ENCODE peak calls at places on chromosomes 11 and 22, in nine cellular contexts. One of them, this sample, is unnamed.

GRCh38 chr22:19576460-19577421 is 52.5 kb upstream of the CLDN5 start:
- DNase-seq in mesendoderm: peak; percentile 30
- DNase-seq in GM23338: peak; percentile 33
- DNase-seq in thoracic aorta: no peak
- DNase-seq in kidney: no peak
- DNase-seq in CD8-positive, alpha-beta memory T cell: no peak
- DNase-seq in IMR-90: peak; percentile 69
- DNase-seq in fibroblast of lung: peak; percentile 68
- DNase-seq in left lung: no peak
- DNase-seq in this sample: no peak

GRCh38 chr22:22949953-22950352 is 62.3 kb downstream of the IGLL5 start:
- DNase-seq in GM23338: no peak
- DNase-seq in kidney: no peak
- DNase-seq in IMR-90: no peak
- DNase-seq in CD8-positive, alpha-beta memory T cell: no peak
- DNase-seq in left lung: no peak
- DNase-seq in thoracic aorta: no peak
- DNase-seq in fibroblast of lung: no peak
- DNase-seq in mesendoderm: no peak
- DNase-seq in this sample: no peak

GRCh38 chr11:75338516-75339218 is 12.8 kb downstream of the ARRB1 start:
- DNase-seq in GM23338: no peak
- DNase-seq in fibroblast of lung: peak; percentile 59
- DNase-seq in mesendoderm: no peak
- DNase-seq in left lung: no peak
- DNase-seq in CD8-positive, alpha-beta memory T cell: no peak
- DNase-seq in IMR-90: peak; percentile 65
- DNase-seq in thoracic aorta: no peak
- DNase-seq in kidney: no peak
- DNase-seq in this sample: no peak

GRCh38 chr11:16000065-16000464 is 356.3 kb downstream of the SOX6 start:
- DNase-seq in fibroblast of lung: peak; percentile 93
- DNase-seq in CD8-positive, alpha-beta memory T cell: no peak
- DNase-seq in thoracic aorta: no peak
- DNase-seq in left lung: no peak
- DNase-seq in GM23338: no peak
- DNase-seq in kidney: no peak
- DNase-seq in mesendoderm: no peak
- DNase-seq in IMR-90: peak; percentile 86
- DNase-seq in this sample: no peak

GRCh38 chr11:118156531-118157185 is 4.0 kb upstream of the SCN4B start:
- DNase-seq in GM23338: peak; percentile 74
- DNase-seq in thoracic aorta: no peak
- DNase-seq in kidney: no peak
- DNase-seq in fibroblast of lung: no peak
- DNase-seq in left lung: no peak
- DNase-seq in IMR-90: no peak
- DNase-seq in CD8-positive, alpha-beta memory T cell: peak; percentile 12
- DNase-seq in mesendoderm: no peak
- DNase-seq in this sample: no peak

GRCh38 chr11:19728436-19728835 is 15.8 kb downstream of the NAV2 start:
- DNase-seq in kidney: no peak
- DNase-seq in GM23338: no peak
- DNase-seq in mesendoderm: peak; percentile 33
- DNase-seq in fibroblast of lung: peak; percentile 49
- DNase-seq in CD8-positive, alpha-beta memory T cell: no peak
- DNase-seq in IMR-90: peak; percentile 80
- DNase-seq in left lung: no peak
- DNase-seq in thoracic aorta: no peak
- DNase-seq in this sample: no peak

GRCh38 chr11:111765320-111765983 is 737 bp downstream of the PPP2R1B start:
- DNase-seq in kidney: no peak
- DNase-seq in CD8-positive, alpha-beta memory T cell: no peak
- DNase-seq in thoracic aorta: no peak
- DNase-seq in mesendoderm: no peak
- DNase-seq in GM23338: peak; percentile 64
- DNase-seq in left lung: no peak
- DNase-seq in IMR-90: no peak
- DNase-seq in fibroblast of lung: peak; percentile 4
- DNase-seq in this sample: no peak

GRCh38 chr22:43956805-43957463 is 1.7 kb downstream of the SAMM50 start:
- DNase-seq in fibroblast of lung: no peak
- DNase-seq in IMR-90: no peak
- DNase-seq in kidney: no peak
- DNase-seq in CD8-positive, alpha-beta memory T cell: no peak
- DNase-seq in thoracic aorta: no peak
- DNase-seq in mesendoderm: peak; percentile 5
- DNase-seq in left lung: no peak
- DNase-seq in GM23338: peak; percentile 25
- DNase-seq in this sample: no peak

GRCh38 chr11:125069008-125069407 is 5.9 kb downstream of the SLC37A2 start:
- DNase-seq in mesendoderm: no peak
- DNase-seq in left lung: no peak
- DNase-seq in fibroblast of lung: peak; percentile 41
- DNase-seq in IMR-90: peak; percentile 22
- DNase-seq in thoracic aorta: no peak
- DNase-seq in GM23338: no peak
- DNase-seq in kidney: no peak
- DNase-seq in CD8-positive, alpha-beta memory T cell: no peak
- DNase-seq in this sample: no peak

GRCh38 chr11:32310218-32310601 is 125.1 kb downstream of the WT1 start:
- DNase-seq in thoracic aorta: no peak
- DNase-seq in CD8-positive, alpha-beta memory T cell: no peak
- DNase-seq in fibroblast of lung: peak; percentile 11
- DNase-seq in mesendoderm: no peak
- DNase-seq in kidney: no peak
- DNase-seq in GM23338: no peak
- DNase-seq in IMR-90: no peak
- DNase-seq in left lung: peak; percentile 65
- DNase-seq in this sample: no peak

GRCh38 chr11:7533199-7534029 is 19.6 kb downstream of the PPFIBP2 start:
- DNase-seq in kidney: no peak
- DNase-seq in CD8-positive, alpha-beta memory T cell: no peak
- DNase-seq in IMR-90: no peak
- DNase-seq in left lung: no peak
- DNase-seq in thoracic aorta: no peak
- DNase-seq in fibroblast of lung: no peak
- DNase-seq in GM23338: no peak
- DNase-seq in mesendoderm: no peak
- DNase-seq in this sample: no peak

GRCh38 chr11:45141171-45141570 is 5.3 kb upstream of the PRDM11 start:
- DNase-seq in left lung: no peak
- DNase-seq in IMR-90: no peak
- DNase-seq in mesendoderm: no peak
- DNase-seq in kidney: no peak
- DNase-seq in GM23338: no peak
- DNase-seq in CD8-positive, alpha-beta memory T cell: no peak
- DNase-seq in thoracic aorta: no peak
- DNase-seq in fibroblast of lung: no peak
- DNase-seq in this sample: peak; percentile 11

GRCh38 chr11:130888790-130889189 is 27.5 kb downstream of the SNX19 start:
- DNase-seq in IMR-90: no peak
- DNase-seq in left lung: no peak
- DNase-seq in kidney: no peak
- DNase-seq in mesendoderm: no peak
- DNase-seq in thoracic aorta: no peak
- DNase-seq in GM23338: no peak
- DNase-seq in fibroblast of lung: no peak
- DNase-seq in CD8-positive, alpha-beta memory T cell: no peak
- DNase-seq in this sample: no peak

GRCh38 chr11:66100272-66101037 is 30.4 kb downstream of the PACS1 start:
- DNase-seq in left lung: peak; percentile 83
- DNase-seq in GM23338: peak; percentile 10
- DNase-seq in CD8-positive, alpha-beta memory T cell: peak; percentile 51
- DNase-seq in kidney: peak; percentile 92
- DNase-seq in IMR-90: no peak
- DNase-seq in mesendoderm: no peak
- DNase-seq in fibroblast of lung: peak; percentile 50
- DNase-seq in thoracic aorta: no peak
- DNase-seq in this sample: peak; percentile 60

GRCh38 chr11:47566166-47566546 is 757 bp downstream of the PTPMT1 start:
- DNase-seq in IMR-90: no peak
- DNase-seq in left lung: no peak
- DNase-seq in fibroblast of lung: no peak
- DNase-seq in CD8-positive, alpha-beta memory T cell: no peak
- DNase-seq in mesendoderm: no peak
- DNase-seq in kidney: no peak
- DNase-seq in GM23338: no peak
- DNase-seq in thoracic aorta: no peak
- DNase-seq in this sample: no peak

GRCh38 chr22:20408891-20409290 is 14.9 kb downstream of the ZNF74 start:
- DNase-seq in thoracic aorta: no peak
- DNase-seq in kidney: no peak
- DNase-seq in IMR-90: no peak
- DNase-seq in fibroblast of lung: no peak
- DNase-seq in GM23338: no peak
- DNase-seq in left lung: no peak
- DNase-seq in mesendoderm: no peak
- DNase-seq in CD8-positive, alpha-beta memory T cell: no peak
- DNase-seq in this sample: no peak

GRCh38 chr11:64829536-64830251 is 14.8 kb downstream of the CDC42BPG start:
- DNase-seq in kidney: no peak
- DNase-seq in left lung: no peak
- DNase-seq in CD8-positive, alpha-beta memory T cell: no peak
- DNase-seq in thoracic aorta: no peak
- DNase-seq in fibroblast of lung: no peak
- DNase-seq in IMR-90: no peak
- DNase-seq in mesendoderm: no peak
- DNase-seq in GM23338: no peak
- DNase-seq in this sample: no peak

GRCh38 chr11:19697721-19698121 is 14.9 kb upstream of the NAV2 start:
- DNase-seq in thoracic aorta: no peak
- DNase-seq in CD8-positive, alpha-beta memory T cell: no peak
- DNase-seq in left lung: no peak
- DNase-seq in kidney: no peak
- DNase-seq in mesendoderm: no peak
- DNase-seq in fibroblast of lung: no peak
- DNase-seq in GM23338: peak; percentile 60
- DNase-seq in IMR-90: no peak
- DNase-seq in this sample: no peak

GRCh38 chr11:64053699-64054098 is 18.0 kb downstream of the FLRT1 start:
- DNase-seq in mesendoderm: peak; percentile 94
- DNase-seq in IMR-90: peak; percentile 2
- DNase-seq in fibroblast of lung: no peak
- DNase-seq in GM23338: peak; percentile 82
- DNase-seq in thoracic aorta: no peak
- DNase-seq in left lung: no peak
- DNase-seq in kidney: no peak
- DNase-seq in CD8-positive, alpha-beta memory T cell: no peak
- DNase-seq in this sample: no peak

GRCh38 chr11:128318856-128319474 is 268.4 kb downstream of the ETS1 start:
- DNase-seq in CD8-positive, alpha-beta memory T cell: peak; percentile 52
- DNase-seq in mesendoderm: peak; percentile 44
- DNase-seq in thoracic aorta: no peak
- DNase-seq in left lung: no peak
- DNase-seq in GM23338: no peak
- DNase-seq in fibroblast of lung: peak; percentile 49
- DNase-seq in kidney: no peak
- DNase-seq in IMR-90: peak; percentile 44
- DNase-seq in this sample: no peak

GRCh38 chr11:114085965-114086364 is 26.5 kb downstream of the ZBTB16 start:
- DNase-seq in IMR-90: no peak
- DNase-seq in thoracic aorta: no peak
- DNase-seq in GM23338: no peak
- DNase-seq in mesendoderm: no peak
- DNase-seq in kidney: no peak
- DNase-seq in CD8-positive, alpha-beta memory T cell: no peak
- DNase-seq in fibroblast of lung: no peak
- DNase-seq in left lung: no peak
- DNase-seq in this sample: peak; percentile 63
- H3K4me1 ChIP-seq in IMR-90: no peaks in the 10 kb centered on the region
- H3K4me1 ChIP-seq in thoracic aorta: peaks cover 100% of the 10 kb centered on the region
- H3K4me1 ChIP-seq in GM23338: no peaks in the 10 kb centered on the region
- H3K4me1 ChIP-seq in mesendoderm: no peaks in the 10 kb centered on the region
- H3K4me1 ChIP-seq in kidney: peaks cover 19% of the 10 kb centered on the region
- H3K4me1 ChIP-seq in CD8-positive, alpha-beta memory T cell: peaks cover 11% of the 10 kb centered on the region
- H3K4me1 ChIP-seq in fibroblast of lung: no peaks in the 10 kb centered on the region
- H3K4me1 ChIP-seq in left lung: peaks cover 96% of the 10 kb centered on the region
- H3K4me1 ChIP-seq in this sample: peaks cover 7% of the 10 kb centered on the region

DNA sequence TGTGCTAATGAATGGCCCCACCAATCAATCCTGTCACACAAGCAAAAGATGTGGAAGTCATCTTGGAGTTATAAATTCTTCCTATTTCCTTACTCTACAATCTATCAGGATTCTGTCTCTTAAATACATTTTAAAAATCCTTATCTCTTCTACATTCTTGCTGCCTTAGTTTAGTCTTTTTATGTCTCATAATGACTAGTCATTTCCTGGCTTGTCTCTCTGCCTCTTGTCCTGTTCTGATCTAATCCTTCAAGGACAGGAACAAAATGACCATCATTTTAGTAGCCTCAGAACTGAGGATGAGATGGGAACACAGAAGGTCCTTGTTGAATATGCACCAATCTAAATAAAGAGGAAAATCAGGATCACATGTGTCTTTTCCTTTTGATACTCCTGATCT is 56.6 kb upstream of the LIN7C start:
- DNase-seq in left lung: no peak
- DNase-seq in mesendoderm: no peak
- DNase-seq in fibroblast of lung: peak; percentile 82
- DNase-seq in GM23338: no peak
- DNase-seq in kidney: no peak
- DNase-seq in thoracic aorta: no peak
- DNase-seq in IMR-90: peak; percentile 78
- DNase-seq in CD8-positive, alpha-beta memory T cell: no peak
- DNase-seq in this sample: no peak
- H3K27ac ChIP-seq in left lung: no peak overlapping the region
- H3K27ac ChIP-seq in mesendoderm: no peak overlapping the region
- H3K27ac ChIP-seq in fibroblast of lung: no peak overlapping the region
- H3K27ac ChIP-seq in GM23338: no peak overlapping the region
- H3K27ac ChIP-seq in kidney: no peak overlapping the region
- H3K27ac ChIP-seq in thoracic aorta: no peak overlapping the region
- H3K27ac ChIP-seq in IMR-90: no peak overlapping the region
- H3K27ac ChIP-seq in CD8-positive, alpha-beta memory T cell: no peak overlapping the region
- H3K27ac ChIP-seq in this sample: no peak overlapping the region

DNA sequence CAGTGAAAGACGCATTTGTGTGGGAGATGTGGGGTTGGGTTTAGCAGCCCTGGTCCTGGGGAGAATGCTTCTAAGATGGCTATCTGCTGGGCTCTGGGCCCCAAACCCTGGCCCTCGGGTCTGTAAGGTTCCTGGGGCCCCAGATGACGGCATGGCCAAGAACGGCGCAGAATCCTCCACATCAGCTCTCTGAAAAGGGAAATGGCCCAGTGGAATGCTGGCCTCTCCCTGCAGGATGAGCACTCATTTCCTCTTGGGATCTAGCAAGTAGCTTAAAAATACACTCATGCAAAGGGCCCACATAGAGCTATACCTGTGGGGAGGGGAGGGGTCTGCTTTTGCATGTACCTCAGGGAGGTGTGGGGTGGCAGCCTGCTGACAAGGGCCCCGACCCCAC is 37.5 kb upstream of the LINC01488 start:
- DNase-seq in GM23338: no peak
- DNase-seq in thoracic aorta: no peak
- DNase-seq in IMR-90: peak; percentile 58
- DNase-seq in kidney: no peak
- DNase-seq in CD8-positive, alpha-beta memory T cell: no peak
- DNase-seq in fibroblast of lung: peak; percentile 51
- DNase-seq in left lung: no peak
- DNase-seq in mesendoderm: peak; percentile 55
- DNase-seq in this sample: no peak
- H3K4me3 ChIP-seq in GM23338: peak overlapping the region; percentile 38
- H3K4me3 ChIP-seq in thoracic aorta: peak overlapping the region; percentile 74
- H3K4me3 ChIP-seq in IMR-90: peak overlapping the region; percentile 36
- H3K4me3 ChIP-seq in kidney: peak overlapping the region; percentile 53
- H3K4me3 ChIP-seq in CD8-positive, alpha-beta memory T cell: peak overlapping the region; percentile 38
- H3K4me3 ChIP-seq in fibroblast of lung: no peak overlapping the region
- H3K4me3 ChIP-seq in left lung: peak overlapping the region; percentile 20
- H3K4me3 ChIP-seq in mesendoderm: no peak overlapping the region
- H3K4me3 ChIP-seq in this sample: no peak overlapping the region

GRCh38 chr11:844693-845644 is 2.3 kb downstream of the TSPAN4 start:
- DNase-seq in mesendoderm: peak; percentile 95
- DNase-seq in fibroblast of lung: peak; percentile 78
- DNase-seq in thoracic aorta: peak; percentile 72
- DNase-seq in GM23338: peak; percentile 94
- DNase-seq in IMR-90: peak; percentile 87
- DNase-seq in CD8-positive, alpha-beta memory T cell: no peak
- DNase-seq in kidney: peak; percentile 98
- DNase-seq in left lung: peak; percentile 92
- DNase-seq in this sample: peak; percentile 86
- H3K4me1 ChIP-seq in mesendoderm: peaks cover 6% of the 10 kb centered on the region
- H3K4me1 ChIP-seq in fibroblast of lung: peaks cover 40% of the 10 kb centered on the region
- H3K4me1 ChIP-seq in thoracic aorta: peaks cover 67% of the 10 kb centered on the region
- H3K4me1 ChIP-seq in GM23338: peaks cover 32% of the 10 kb centered on the region
- H3K4me1 ChIP-seq in IMR-90: peaks cover 40% of the 10 kb centered on the region
- H3K4me1 ChIP-seq in CD8-positive, alpha-beta memory T cell: peaks cover 38% of the 10 kb centered on the region
- H3K4me1 ChIP-seq in kidney: peaks cover 39% of the 10 kb centered on the region
- H3K4me1 ChIP-seq in left lung: peaks cover 80% of the 10 kb centered on the region
- H3K4me1 ChIP-seq in this sample: peaks cover 21% of the 10 kb centered on the region